ENCODE peak calls at places on chromosome 17, in four cellular contexts. One of them, this sample, is unnamed.

GRCh38 chr17:50956750-50957523 is 90.8 kb upstream of the TOB1 start:
- DNase-seq in heart left ventricle: peak; percentile 75
- DNase-seq in ascending aorta: no peak
- DNase-seq in HepG2: peak; percentile 70
- DNase-seq in this sample: peak; percentile 86

GRCh38 chr17:32621612-32622312 is 135.0 kb downstream of the CDK5R1 start:
- DNase-seq in HepG2: no peak
- DNase-seq in ascending aorta: no peak
- DNase-seq in heart left ventricle: no peak
- DNase-seq in this sample: peak; percentile 30

GRCh38 chr17:42577140-42577531 is 393 bp downstream of the PSMC3IP start:
- DNase-seq in HepG2: no peak
- DNase-seq in heart left ventricle: peak; percentile 35
- DNase-seq in ascending aorta: no peak
- DNase-seq in this sample: no peak

GRCh38 chr17:59521465-59522126 is 43.8 kb upstream of the DHX40 start:
- DNase-seq in HepG2: peak; percentile 74
- DNase-seq in heart left ventricle: peak; percentile 37
- DNase-seq in ascending aorta: peak; percentile 72
- DNase-seq in this sample: peak; percentile 86

GRCh38 chr17:60077672-60078519 is 825 bp downstream of the HEATR6 start:
- DNase-seq in heart left ventricle: no peak
- DNase-seq in ascending aorta: no peak
- DNase-seq in HepG2: no peak
- DNase-seq in this sample: no peak

GRCh38 chr17:81173761-81174160 is 7.7 kb upstream of the AATK start:
- DNase-seq in heart left ventricle: no peak
- DNase-seq in ascending aorta: no peak
- DNase-seq in HepG2: no peak
- DNase-seq in this sample: no peak

GRCh38 chr17:19727466-19728113 is 11.2 kb upstream of the SLC47A2 start:
- DNase-seq in HepG2: no peak
- DNase-seq in ascending aorta: no peak
- DNase-seq in heart left ventricle: peak; percentile 71
- DNase-seq in this sample: no peak

GRCh38 chr17:57955183-57955952 is at the start of gene CUEDC1:
- DNase-seq in HepG2: no peak
- DNase-seq in ascending aorta: peak; percentile 88
- DNase-seq in heart left ventricle: peak; percentile 91
- DNase-seq in this sample: peak; percentile 92

GRCh38 chr17:68170246-68170645 is 77.6 kb upstream of the AMZ2 start:
- DNase-seq in heart left ventricle: no peak
- DNase-seq in ascending aorta: no peak
- DNase-seq in HepG2: no peak
- DNase-seq in this sample: no peak

GRCh38 chr17:4444782-4445473 is 11.2 kb downstream of the SPNS3 start:
- DNase-seq in heart left ventricle: peak; percentile 89
- DNase-seq in ascending aorta: peak; percentile 67
- DNase-seq in HepG2: no peak
- DNase-seq in this sample: no peak

GRCh38 chr17:15350777-15351486 is 9.5 kb upstream of the TEKT3 start:
- DNase-seq in ascending aorta: no peak
- DNase-seq in heart left ventricle: no peak
- DNase-seq in HepG2: no peak
- DNase-seq in this sample: no peak

GRCh38 chr17:20774472-20775135 is 195.1 kb downstream of the CDRT15L2 start:
- DNase-seq in heart left ventricle: no peak
- DNase-seq in HepG2: no peak
- DNase-seq in ascending aorta: no peak
- DNase-seq in this sample: no peak

GRCh38 chr17:6374761-6375312 is 60.1 kb downstream of the AIPL1 start:
- DNase-seq in heart left ventricle: no peak
- DNase-seq in HepG2: no peak
- DNase-seq in ascending aorta: no peak
- DNase-seq in this sample: peak; percentile 61

GRCh38 chr17:48002208-48002919 is 31.5 kb downstream of the CDK5RAP3 start:
- DNase-seq in HepG2: peak; percentile 50
- DNase-seq in ascending aorta: no peak
- DNase-seq in heart left ventricle: peak; percentile 9
- DNase-seq in this sample: peak; percentile 51

GRCh38 chr17:81509048-81509686 is 3.4 kb downstream of the ACTG1 start:
- DNase-seq in heart left ventricle: no peak
- DNase-seq in ascending aorta: no peak
- DNase-seq in HepG2: peak; percentile 63
- DNase-seq in this sample: peak; percentile 62

GRCh38 chr17:28849281-28849680 is 5.5 kb upstream of the ERAL1 start:
- DNase-seq in heart left ventricle: no peak
- DNase-seq in HepG2: no peak
- DNase-seq in ascending aorta: no peak
- DNase-seq in this sample: peak; percentile 69

GRCh38 chr17:11598274-11599221 is at the start of gene DNAH9:
- DNase-seq in ascending aorta: peak; percentile 89
- DNase-seq in heart left ventricle: peak; percentile 98
- DNase-seq in HepG2: peak; percentile 66
- DNase-seq in this sample: peak; percentile 92

GRCh38 chr17:67280279-67280678 is 35.3 kb upstream of the HELZ start:
- DNase-seq in heart left ventricle: peak; percentile 66
- DNase-seq in ascending aorta: no peak
- DNase-seq in HepG2: peak; percentile 74
- DNase-seq in this sample: no peak

GRCh38 chr17:83186226-83186625 is 106.8 kb downstream of the METRNL start:
- DNase-seq in heart left ventricle: no peak
- DNase-seq in ascending aorta: peak; percentile 54
- DNase-seq in HepG2: peak; percentile 31
- DNase-seq in this sample: no peak

GRCh38 chr17:46138470-46138869 is 54.8 kb downstream of the KANSL1 start:
- DNase-seq in heart left ventricle: no peak
- DNase-seq in ascending aorta: no peak
- DNase-seq in HepG2: peak; percentile 27
- DNase-seq in this sample: no peak

GRCh38 chr17:46143827-46144236 is 49.4 kb downstream of the KANSL1 start:
- DNase-seq in heart left ventricle: no peak
- DNase-seq in ascending aorta: no peak
- DNase-seq in HepG2: no peak
- DNase-seq in this sample: no peak

GRCh38 chr17:46139365-46140210 is 53.6 kb downstream of the KANSL1 start:
- DNase-seq in HepG2: no peak
- DNase-seq in ascending aorta: no peak
- DNase-seq in heart left ventricle: no peak
- DNase-seq in this sample: no peak

GRCh38 chr17:46141645-46142044 is 51.6 kb downstream of the KANSL1 start:
- DNase-seq in HepG2: no peak
- DNase-seq in heart left ventricle: no peak
- DNase-seq in ascending aorta: no peak
- DNase-seq in this sample: no peak

DNA sequence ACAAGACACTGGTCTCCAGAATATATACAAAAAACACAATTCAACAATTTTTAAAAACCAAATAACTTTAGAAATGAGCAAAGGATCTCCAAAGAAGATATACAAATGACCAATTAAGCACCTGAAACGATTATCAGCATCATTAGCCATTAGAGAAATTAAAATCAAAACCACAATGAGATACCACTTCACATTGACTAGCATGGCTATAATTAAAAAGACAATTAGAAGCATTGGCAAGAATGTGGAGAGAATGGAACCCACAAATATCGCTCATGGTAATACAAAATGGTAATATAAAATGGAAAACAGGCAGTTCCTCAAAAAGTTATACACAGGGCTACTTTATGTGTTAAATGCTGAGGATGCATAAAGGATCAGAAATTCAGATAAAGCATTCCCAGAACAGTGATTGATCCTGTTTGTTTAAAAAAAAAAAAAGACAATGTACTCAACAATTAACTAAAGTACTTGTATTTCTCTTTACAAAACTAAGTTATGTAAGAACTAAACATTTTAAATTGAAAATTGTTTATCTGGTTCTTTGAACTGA is 52.5 kb downstream of the KANSL1 start:
- DNase-seq in HepG2: no peak
- DNase-seq in ascending aorta: no peak
- DNase-seq in heart left ventricle: no peak
- DNase-seq in this sample: no peak
- H3K4me3 ChIP-seq in HepG2: no peak overlapping the region
- H3K4me3 ChIP-seq in ascending aorta: no peak overlapping the region
- H3K4me3 ChIP-seq in heart left ventricle: no peak overlapping the region
- H3K4me3 ChIP-seq in this sample: no peak overlapping the region

GRCh38 chr17:79248843-79249242 is 174.2 kb downstream of the ENGASE start:
- DNase-seq in heart left ventricle: no peak
- DNase-seq in HepG2: no peak
- DNase-seq in ascending aorta: no peak
- DNase-seq in this sample: peak; percentile 76
- H3K27me3 ChIP-seq in heart left ventricle: peaks cover 43% of the 10 kb centered on the region
- H3K27me3 ChIP-seq in HepG2: peaks cover 20% of the 10 kb centered on the region
- H3K27me3 ChIP-seq in ascending aorta: no peaks in the 10 kb centered on the region
- H3K27me3 ChIP-seq in this sample: no peaks in the 10 kb centered on the region

GRCh38 chr17:38498353-38498752 is 70.1 kb downstream of the ARHGAP23 start:
- DNase-seq in heart left ventricle: no peak
- DNase-seq in ascending aorta: no peak
- DNase-seq in HepG2: no peak
- DNase-seq in this sample: peak; percentile 83
- H3K36me3 ChIP-seq in heart left ventricle: peaks cover 80% of the 10 kb centered on the region
- H3K36me3 ChIP-seq in ascending aorta: peaks cover 66% of the 10 kb centered on the region
- H3K36me3 ChIP-seq in HepG2: no peaks in the 10 kb centered on the region
- H3K36me3 ChIP-seq in this sample: peaks cover 8% of the 10 kb centered on the region

GRCh38 chr17:39599006-39599664 is 8.6 kb downstream of the NEUROD2 start:
- DNase-seq in HepG2: no peak
- DNase-seq in heart left ventricle: no peak
- DNase-seq in ascending aorta: no peak
- DNase-seq in this sample: peak; percentile 87
- H3K4me3 ChIP-seq in HepG2: no peak overlapping the region
- H3K4me3 ChIP-seq in heart left ventricle: no peak overlapping the region
- H3K4me3 ChIP-seq in ascending aorta: no peak overlapping the region
- H3K4me3 ChIP-seq in this sample: no peak overlapping the region

DNA sequence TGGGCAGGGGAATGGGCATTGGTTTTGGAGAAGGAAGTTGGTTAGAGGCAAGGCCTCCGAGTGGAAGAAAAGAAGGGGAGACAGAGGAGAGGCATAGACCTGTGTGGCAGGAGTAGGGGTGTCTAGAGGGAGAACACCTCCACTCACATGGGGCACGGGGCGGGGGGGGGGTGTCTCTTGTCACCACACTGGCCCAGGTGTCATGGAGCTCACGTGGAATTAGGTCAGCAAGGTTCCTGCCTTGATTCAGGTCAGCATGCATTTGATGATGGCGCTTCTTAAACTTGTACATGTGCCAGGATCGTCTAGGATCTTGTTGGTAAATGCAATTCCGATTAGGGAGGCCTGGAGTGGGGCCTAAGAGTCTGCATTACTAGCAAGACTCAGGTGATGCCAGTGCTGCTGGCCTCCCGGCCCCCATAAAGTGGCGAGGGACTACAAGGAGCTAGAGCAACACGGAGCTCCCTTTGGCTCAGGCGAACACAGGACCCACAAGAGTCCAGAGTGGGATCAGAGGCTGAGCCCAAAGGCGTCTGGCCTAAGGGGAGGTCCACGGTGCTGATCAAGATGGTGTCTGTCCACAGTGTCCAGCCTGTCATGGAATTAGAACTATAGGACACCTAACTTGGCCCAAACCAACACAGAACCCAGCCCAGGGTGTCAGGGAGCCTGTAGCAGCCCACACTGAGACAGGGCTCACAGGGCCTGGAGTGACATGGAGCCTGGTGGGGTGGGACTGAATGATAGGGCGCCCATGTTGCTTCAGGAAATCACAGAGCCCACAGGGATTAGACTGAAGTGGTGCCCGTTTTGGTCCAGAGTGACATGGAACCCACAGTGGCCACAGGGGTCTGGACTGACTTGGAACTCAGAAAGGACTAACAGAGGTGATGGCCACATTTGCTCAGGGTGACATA is 16.7 kb downstream of the EPOP start:
- DNase-seq in heart left ventricle: no peak
- DNase-seq in ascending aorta: no peak
- DNase-seq in HepG2: no peak
- DNase-seq in this sample: no peak
- H3K27me3 ChIP-seq in heart left ventricle: peaks cover 29% of the 10 kb centered on the region
- H3K27me3 ChIP-seq in ascending aorta: peaks cover 6% of the 10 kb centered on the region
- H3K27me3 ChIP-seq in HepG2: no peaks in the 10 kb centered on the region
- H3K27me3 ChIP-seq in this sample: no peaks in the 10 kb centered on the region

DNA sequence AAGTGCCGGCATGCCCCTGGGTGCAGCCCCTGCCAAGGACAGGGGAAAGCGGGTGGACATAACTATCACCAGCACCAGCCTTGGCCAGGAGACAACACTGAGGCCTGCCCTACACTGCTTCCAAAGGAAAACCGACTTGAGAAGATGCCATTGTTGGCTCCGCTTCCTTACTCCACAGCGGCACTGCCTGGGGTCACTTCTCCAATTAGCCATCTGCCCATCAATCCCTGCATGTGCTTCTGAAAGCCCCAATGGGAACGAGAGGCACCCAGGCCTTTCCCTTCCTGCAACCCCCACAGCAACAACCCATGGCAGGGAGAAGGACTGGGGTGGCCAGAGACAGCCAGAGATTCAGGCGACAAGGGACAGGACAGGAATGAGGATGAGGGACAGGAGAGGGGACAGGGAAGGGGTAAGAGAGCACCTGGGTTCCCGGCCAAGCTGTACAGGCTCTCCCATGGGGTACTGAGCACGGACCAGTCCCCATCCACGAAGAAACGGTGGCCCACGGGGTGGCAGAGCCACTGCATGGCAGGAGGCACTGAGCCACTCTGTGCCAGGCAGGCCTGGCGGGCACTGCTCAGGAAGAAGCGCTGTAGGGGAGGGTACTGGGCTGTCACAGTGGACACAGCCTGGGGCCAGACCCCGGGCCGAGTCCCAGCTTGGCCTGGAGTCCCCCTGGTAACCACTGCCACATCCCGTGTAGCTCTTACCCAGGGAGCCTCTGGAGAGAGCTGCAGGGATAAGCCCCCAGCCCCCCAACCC is 21.2 kb downstream of the SREBF1 start:
- DNase-seq in heart left ventricle: no peak
- DNase-seq in HepG2: no peak
- DNase-seq in ascending aorta: no peak
- DNase-seq in this sample: no peak
- H3K36me3 ChIP-seq in heart left ventricle: peaks cover 64% of the 10 kb centered on the region
- H3K36me3 ChIP-seq in HepG2: peaks cover 69% of the 10 kb centered on the region
- H3K36me3 ChIP-seq in ascending aorta: peaks cover 29% of the 10 kb centered on the region
- H3K36me3 ChIP-seq in this sample: peaks cover 40% of the 10 kb centered on the region

GRCh38 chr17:17512866-17513265 is 16.7 kb upstream of the RASD1 start:
- DNase-seq in ascending aorta: no peak
- DNase-seq in heart left ventricle: no peak
- DNase-seq in HepG2: no peak
- DNase-seq in this sample: no peak
- H3K4me3 ChIP-seq in ascending aorta: no peak overlapping the region
- H3K4me3 ChIP-seq in heart left ventricle: no peak overlapping the region
- H3K4me3 ChIP-seq in HepG2: no peak overlapping the region
- H3K4me3 ChIP-seq in this sample: no peak overlapping the region

GRCh38 chr17:77942111-77942988 is 16.2 kb upstream of the TNRC6C start:
- DNase-seq in HepG2: peak; percentile 76
- DNase-seq in heart left ventricle: no peak
- DNase-seq in ascending aorta: no peak
- DNase-seq in this sample: no peak

GRCh38 chr17:77941004-77941403 is 17.5 kb upstream of the TNRC6C start:
- DNase-seq in HepG2: no peak
- DNase-seq in heart left ventricle: no peak
- DNase-seq in ascending aorta: no peak
- DNase-seq in this sample: no peak

GRCh38 chr17:77943971-77944370 is 14.5 kb upstream of the TNRC6C start:
- DNase-seq in heart left ventricle: no peak
- DNase-seq in HepG2: no peak
- DNase-seq in ascending aorta: no peak
- DNase-seq in this sample: no peak

GRCh38 chr17:77946900-77947643 is 11.4 kb upstream of the TNRC6C start:
- DNase-seq in ascending aorta: no peak
- DNase-seq in HepG2: no peak
- DNase-seq in heart left ventricle: no peak
- DNase-seq in this sample: no peak

GRCh38 chr17:77944390-77945222 is 13.9 kb upstream of the TNRC6C start:
- DNase-seq in ascending aorta: peak; percentile 57
- DNase-seq in heart left ventricle: no peak
- DNase-seq in HepG2: no peak
- DNase-seq in this sample: peak; percentile 38
- H3K27me3 ChIP-seq in ascending aorta: no peaks in the 10 kb centered on the region
- H3K27me3 ChIP-seq in heart left ventricle: no peaks in the 10 kb centered on the region
- H3K27me3 ChIP-seq in HepG2: peaks cover 3% of the 10 kb centered on the region
- H3K27me3 ChIP-seq in this sample: no peaks in the 10 kb centered on the region

This sample was measured in H7.